ENCODE peak calls at places on chromosomes 6 and 20, in seven cellular contexts. G is fibroblast of pulmonary artery, E is GM12878, F is HFFc6, A is choroid plexus epithelial cell, V is astrocyte, T is transverse colon. B is an unnamed sample.

GRCh38 chr6:168305091-168305749 is 14.4 kb downstream of the DACT2 start:
- DNase-seq in F (no peak), G (no peak), T (no peak), V (no peak), A (no peak), E (no peak), B (peak)

GRCh38 chr6:122789862-122790739 is 1.0 kb downstream of the SMPDL3A start:
- DNase-seq in T (no peak), G (no peak), F (no peak), E (no peak), A (peak), V (peak), B (no peak)

GRCh38 chr6:101806241-101806640 is 412.7 kb downstream of the GRIK2 start:
- DNase-seq in F (peak), V (peak), A (peak), T (no peak), G (peak), E (no peak), B (no peak)

GRCh38 chr20:32010666-32011065 is 428 bp downstream of the CCM2L start:
- DNase-seq in E (no peak), F (no peak), T (no peak), A (no peak), V (no peak), G (no peak), B (no peak)

GRCh38 chr6:37027811-37028469 is 22.5 kb downstream of the FGD2 start:
- DNase-seq in E (no peak), G (no peak), F (no peak), T (no peak), A (no peak), V (no peak), B (no peak)

GRCh38 chr20:63697357-63697867 is 960 bp downstream of the TNFRSF6B start:
- DNase-seq in V (no peak), F (no peak), G (no peak), A (no peak), E (no peak), T (peak), B (no peak)

GRCh38 chr6:15496345-15497131 is 166.3 kb downstream of the DTNBP1 start:
- DNase-seq in F (no peak), V (no peak), T (peak), G (no peak), A (no peak), E (no peak), B (no peak)

GRCh38 chr6:158807515-158808441 is 11.4 kb downstream of the EZR start:
- DNase-seq in E (no peak), T (no peak), V (no peak), F (no peak), A (no peak), G (no peak), B (no peak)

GRCh38 chr6:159959976-159960384 is 8.9 kb upstream of the IGF2R start:
- DNase-seq in A (peak), F (peak), V (no peak), G (peak), T (no peak), E (no peak), B (no peak)

GRCh38 chr6:117397536-117398227 is 28.1 kb downstream of the ROS1 start:
- DNase-seq in F (no peak), T (no peak), E (no peak), V (no peak), G (peak), A (peak), B (no peak)

GRCh38 chr20:10716855-10717254 is 43.1 kb upstream of the JAG1 start:
- DNase-seq in G (peak), E (no peak), A (peak), V (peak), T (no peak), F (no peak), B (no peak)

GRCh38 chr6:125957845-125958244 is 1.3 kb downstream of the HINT3 start:
- DNase-seq in E (no peak), A (peak), F (peak), G (peak), T (peak), V (peak), B (no peak)

GRCh38 chr6:144047688-144048087 is 39.6 kb upstream of the PLAGL1 start:
- DNase-seq in E (no peak), T (no peak), V (no peak), A (no peak), G (no peak), F (no peak), B (no peak)

GRCh38 chr6:87724994-87725811 is 23.2 kb upstream of the AKIRIN2 start:
- DNase-seq in G (no peak), T (no peak), F (no peak), A (no peak), V (no peak), E (peak), B (no peak)

GRCh38 chr6:1620504-1621327 is 11.0 kb downstream of the FOXC1 start:
- DNase-seq in V (no peak), T (no peak), E (no peak), F (no peak), A (no peak), G (no peak), B (no peak)

GRCh38 chr20:43914286-43914685 is 366 bp upstream of the TOX2 start:
- DNase-seq in G (no peak), A (no peak), V (no peak), E (no peak), T (no peak), F (no peak), B (no peak)

GRCh38 chr6:143000771-143001170 is 55.8 kb upstream of the HIVEP2 start:
- DNase-seq in F (no peak), V (no peak), E (no peak), G (peak), A (no peak), T (no peak), B (no peak)

GRCh38 chr6:43014434-43014909 is 423 bp downstream of the KLHDC3 start:
- DNase-seq in E (no peak), V (peak), G (peak), T (no peak), A (peak), F (peak), B (no peak)

GRCh38 chr6:46053034-46053933 is 37.6 kb upstream of the CLIC5 start:
- DNase-seq in A (peak), T (peak), F (no peak), V (no peak), G (peak), E (no peak), B (no peak)

GRCh38 chr20:5033566-5033965 is 32.3 kb upstream of the SLC23A2 start:
- DNase-seq in A (peak), T (no peak), G (peak), V (peak), F (peak), E (no peak), B (no peak)

GRCh38 chr6:54198134-54198533 is 86.9 kb downstream of the MLIP start:
- DNase-seq in T (no peak), V (no peak), F (no peak), A (peak), G (peak), E (no peak), B (no peak)

GRCh38 chr20:2751347-2751867 is 49.0 kb downstream of the CPXM1 start:
- DNase-seq in A (no peak), F (no peak), V (no peak), E (no peak), G (no peak), T (no peak), B (peak)

GRCh38 chr6:27545271-27546046 is 72.6 kb upstream of the ZNF184 start:
- DNase-seq in F (peak), V (peak), A (peak), T (no peak), E (peak), G (peak), B (no peak)

GRCh38 chr20:46622125-46622524 is 29.1 kb downstream of the SLC13A3 start:
- DNase-seq in T (no peak), E (no peak), G (no peak), F (no peak), A (peak), V (no peak), B (no peak)

GRCh38 chr6:25472314-25472713 is 179.7 kb upstream of the SCGN start:
- DNase-seq in E (no peak), A (peak), T (no peak), G (no peak), F (no peak), V (no peak), B (no peak)

GRCh38 chr6:25476126-25476525 is 175.9 kb upstream of the SCGN start:
- DNase-seq in V (peak), T (no peak), G (peak), A (peak), F (peak), E (no peak), B (no peak)

GRCh38 chr6:25469797-25470388 is 182.1 kb upstream of the SCGN start:
- DNase-seq in V (no peak), F (no peak), T (no peak), E (no peak), A (no peak), G (no peak), B (no peak)

GRCh38 chr6:25477006-25477590 is 174.9 kb upstream of the SCGN start:
- DNase-seq in G (peak), A (peak), F (peak), T (no peak), E (no peak), V (peak), B (no peak)

DNA sequence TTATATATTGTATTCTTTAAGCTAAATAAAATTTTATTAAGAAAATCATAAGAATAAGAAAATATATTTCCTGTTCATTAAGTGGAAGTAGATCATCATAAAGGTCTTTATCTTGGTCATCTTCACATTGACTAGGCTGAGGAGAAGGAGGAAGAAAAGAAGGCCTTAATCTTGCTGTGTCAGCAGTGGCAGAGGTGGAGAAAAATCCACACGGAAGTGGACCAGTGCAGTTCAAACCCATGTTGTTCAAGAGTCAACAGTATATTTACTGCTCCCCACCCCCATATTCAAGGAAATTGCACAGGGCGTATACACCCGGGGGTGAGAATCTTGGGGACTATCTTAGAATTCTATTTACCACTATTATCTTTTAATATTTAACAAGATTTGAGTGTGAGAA is 178.6 kb upstream of the SCGN start:
- DNase-seq in A (no peak), E (no peak), V (no peak), T (no peak), G (no peak), F (no peak), B (no peak)
- TF ChIP-seq CTCF in A (no peak), E (no peak), V (no peak), T (no peak), G (no peak), F (no peak), B (no peak)

GRCh38 chr6:69732640-69733039 is 64.2 kb downstream of the LMBRD1 start:
- DNase-seq in G (peak), F (no peak), T (no peak), E (peak), A (peak), V (no peak), B (no peak)
- TF ChIP-seq CTCF in G (peak), F (peak), T (no peak), E (peak), A (peak), V (no peak), B (peak)

DNA sequence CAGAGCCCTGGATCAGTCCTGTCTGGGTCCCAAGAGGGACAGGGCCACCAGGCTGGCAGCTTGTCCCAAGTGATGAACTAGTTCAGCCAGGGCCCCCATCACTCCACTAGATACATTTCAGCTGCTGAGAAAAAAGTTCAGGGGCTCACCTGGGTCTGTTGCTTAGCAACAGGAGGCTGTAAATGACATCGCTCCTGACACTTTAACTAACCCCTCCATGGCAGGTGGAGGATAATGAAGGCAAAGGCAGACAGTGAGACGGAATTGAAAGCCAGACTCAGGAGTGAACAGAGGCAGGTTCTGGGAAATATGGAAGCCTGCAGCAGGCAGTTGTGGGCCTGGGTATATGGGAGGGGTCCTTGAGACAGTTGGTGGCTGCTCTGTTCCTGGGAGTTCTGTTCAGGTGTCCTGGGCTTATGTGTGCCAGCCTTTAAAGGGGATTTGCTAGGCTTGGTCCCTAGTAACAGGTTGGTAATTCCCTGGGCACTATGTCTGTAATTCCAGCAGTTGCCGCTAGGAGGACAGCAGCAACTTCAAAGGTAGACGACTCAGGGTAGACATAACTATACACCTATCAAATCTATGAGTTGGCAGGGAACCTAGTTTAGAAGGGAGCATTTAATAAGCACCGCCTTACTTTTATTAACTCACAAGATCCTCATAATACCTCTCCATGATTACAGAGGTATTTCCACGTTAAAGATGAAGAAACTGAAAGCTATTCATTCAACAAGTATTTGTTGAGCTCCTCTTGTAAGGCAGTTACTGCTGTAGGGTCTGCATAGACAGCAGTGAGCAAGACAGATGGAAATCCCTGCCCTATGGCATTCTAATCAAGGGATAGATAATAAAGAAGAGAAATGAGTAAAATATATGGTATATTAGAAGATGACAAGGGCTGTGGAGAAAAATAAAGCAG is 78.1 kb upstream of the CTNNBL1 start:
- DNase-seq in G (peak), A (peak), T (peak), E (no peak), V (peak), F (peak), B (no peak)
- TF ChIP-seq CTCF in G (peak), A (peak), T (peak), E (peak), V (peak), F (peak), B (peak)

GRCh38 chr6:73308712-73309533 is 45.2 kb downstream of the DPPA5 start:
- DNase-seq in A (peak), G (peak), T (no peak), V (no peak), F (no peak), E (no peak), B (no peak)
- TF ChIP-seq CTCF in A (peak), G (peak), T (no peak), V (no peak), F (peak), E (no peak), B (peak)

GRCh38 chr6:73134588-73134987 is 90.7 kb downstream of the KHDC1L start:
- DNase-seq in V (no peak), T (peak), F (peak), E (no peak), A (peak), G (peak), B (no peak)
- TF ChIP-seq CTCF in V (no peak), T (no peak), F (peak), E (peak), A (peak), G (peak), B (peak)

GRCh38 chr20:50399917-50400704 is 110.1 kb upstream of the PTPN1 start:
- DNase-seq in A (peak), E (no peak), F (no peak), G (peak), T (no peak), V (no peak), B (no peak)
- TF ChIP-seq CTCF in A (peak), E (no peak), F (no peak), G (no peak), T (no peak), V (no peak), B (no peak)

GRCh38 chr20:20594171-20594530 is 118.3 kb downstream of the RALGAPA2 start:
- DNase-seq in A (peak), V (peak), T (no peak), F (peak), E (no peak), G (peak), B (no peak)

DNA sequence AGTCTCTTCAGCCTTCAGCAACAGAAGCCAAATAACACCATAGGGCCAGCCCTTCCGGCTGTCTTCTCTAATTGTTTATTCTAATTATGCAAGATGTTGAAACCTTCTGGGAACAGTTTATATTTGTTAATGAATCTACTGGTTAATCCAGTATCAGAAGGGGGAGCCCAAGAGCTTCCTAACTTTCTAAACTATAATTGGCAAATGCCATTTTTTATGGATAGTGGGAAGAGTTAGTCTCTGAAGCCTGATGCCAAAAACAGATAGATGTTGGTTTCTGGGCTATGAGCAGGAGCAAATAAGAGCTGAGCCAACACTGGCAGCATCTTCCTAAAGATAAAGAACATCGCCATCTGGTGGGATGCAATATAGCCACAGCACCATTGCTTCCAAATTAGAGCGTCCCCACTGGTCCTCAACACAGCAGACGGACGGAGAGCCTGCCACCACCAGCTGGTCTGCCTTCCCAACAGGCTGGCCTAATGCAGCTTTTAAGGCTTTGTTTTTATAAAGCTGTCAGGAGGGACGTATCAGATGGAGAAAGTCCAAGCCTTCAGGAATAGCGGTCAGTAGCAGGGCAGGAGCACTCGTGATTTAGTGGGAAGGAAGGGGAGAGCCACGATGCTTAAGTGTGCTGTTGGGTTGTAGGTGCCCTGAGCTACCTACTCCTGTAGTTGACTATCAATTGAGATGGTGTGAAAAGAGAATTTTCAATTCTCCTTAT is 118.8 kb downstream of the RALGAPA2 start:
- DNase-seq in E (no peak), G (peak), T (no peak), V (peak), F (peak), A (peak), B (no peak)
- TF ChIP-seq CTCF in E (peak), G (peak), T (peak), V (peak), F (peak), A (peak), B (peak)